ENCODE peak calls at places on chromosomes 3 and 15, in seven cellular contexts. One of them, this sample, is unnamed.

GRCh38 chr3:142664819-142665218 is 59.0 kb upstream of the TRPC1 start:
- DNase-seq in stimulated activated CD4-positive, alpha-beta T cell treated with anti-CD3 and anti-CD28 coated beads, Interleukin-1b, Interleukin-23, amount 100 ng/mL, for 24 hours: no peak
- DNase-seq in naive thymus-derived CD8-positive, alpha-beta T cell: no peak
- DNase-seq in lung microvascular endothelial cell: no peak
- DNase-seq in renal cortical epithelial cell: no peak
- DNase-seq in non-pigmented ciliary epithelial cell: no peak
- DNase-seq in cerebellar cortex: no peak
- DNase-seq in this sample: no peak

GRCh38 chr3:72336821-72337479 is 511.3 kb downstream of the SHQ1 start:
- DNase-seq in lung microvascular endothelial cell: no peak
- DNase-seq in cerebellar cortex: no peak
- DNase-seq in stimulated activated CD4-positive, alpha-beta T cell treated with anti-CD3 and anti-CD28 coated beads, Interleukin-1b, Interleukin-23, amount 100 ng/mL, for 24 hours: no peak
- DNase-seq in renal cortical epithelial cell: peak; percentile 53
- DNase-seq in naive thymus-derived CD8-positive, alpha-beta T cell: no peak
- DNase-seq in non-pigmented ciliary epithelial cell: no peak
- DNase-seq in this sample: no peak

GRCh38 chr15:70936326-70936725 is 43.7 kb downstream of the LRRC49 start:
- DNase-seq in lung microvascular endothelial cell: no peak
- DNase-seq in stimulated activated CD4-positive, alpha-beta T cell treated with anti-CD3 and anti-CD28 coated beads, Interleukin-1b, Interleukin-23, amount 100 ng/mL, for 24 hours: no peak
- DNase-seq in cerebellar cortex: peak; percentile 83
- DNase-seq in non-pigmented ciliary epithelial cell: no peak
- DNase-seq in naive thymus-derived CD8-positive, alpha-beta T cell: no peak
- DNase-seq in renal cortical epithelial cell: no peak
- DNase-seq in this sample: peak; percentile 87

GRCh38 chr3:124456506-124456905 is 273.7 kb upstream of the UMPS start:
- DNase-seq in naive thymus-derived CD8-positive, alpha-beta T cell: no peak
- DNase-seq in cerebellar cortex: no peak
- DNase-seq in lung microvascular endothelial cell: peak; percentile 74
- DNase-seq in stimulated activated CD4-positive, alpha-beta T cell treated with anti-CD3 and anti-CD28 coated beads, Interleukin-1b, Interleukin-23, amount 100 ng/mL, for 24 hours: no peak
- DNase-seq in renal cortical epithelial cell: no peak
- DNase-seq in non-pigmented ciliary epithelial cell: no peak
- DNase-seq in this sample: no peak

GRCh38 chr3:158801696-158802398 is at the start of gene MFSD1:
- DNase-seq in stimulated activated CD4-positive, alpha-beta T cell treated with anti-CD3 and anti-CD28 coated beads, Interleukin-1b, Interleukin-23, amount 100 ng/mL, for 24 hours: peak; percentile 82
- DNase-seq in naive thymus-derived CD8-positive, alpha-beta T cell: peak; percentile 87
- DNase-seq in renal cortical epithelial cell: peak; percentile 72
- DNase-seq in non-pigmented ciliary epithelial cell: no peak
- DNase-seq in lung microvascular endothelial cell: peak; percentile 87
- DNase-seq in cerebellar cortex: peak; percentile 91
- DNase-seq in this sample: peak; percentile 90

GRCh38 chr3:41159581-41160189 is 39.6 kb upstream of the CTNNB1 start:
- DNase-seq in stimulated activated CD4-positive, alpha-beta T cell treated with anti-CD3 and anti-CD28 coated beads, Interleukin-1b, Interleukin-23, amount 100 ng/mL, for 24 hours: no peak
- DNase-seq in renal cortical epithelial cell: peak; percentile 83
- DNase-seq in non-pigmented ciliary epithelial cell: no peak
- DNase-seq in naive thymus-derived CD8-positive, alpha-beta T cell: no peak
- DNase-seq in cerebellar cortex: no peak
- DNase-seq in lung microvascular endothelial cell: no peak
- DNase-seq in this sample: no peak

GRCh38 chr15:82298520-82298919 is 35.9 kb downstream of the SAXO2 start:
- DNase-seq in naive thymus-derived CD8-positive, alpha-beta T cell: peak; percentile 55
- DNase-seq in non-pigmented ciliary epithelial cell: no peak
- DNase-seq in renal cortical epithelial cell: no peak
- DNase-seq in stimulated activated CD4-positive, alpha-beta T cell treated with anti-CD3 and anti-CD28 coated beads, Interleukin-1b, Interleukin-23, amount 100 ng/mL, for 24 hours: peak; percentile 20
- DNase-seq in lung microvascular endothelial cell: peak; percentile 8
- DNase-seq in cerebellar cortex: no peak
- DNase-seq in this sample: no peak

GRCh38 chr3:64417816-64418215 is 192.6 kb upstream of the PRICKLE2 start:
- DNase-seq in naive thymus-derived CD8-positive, alpha-beta T cell: no peak
- DNase-seq in lung microvascular endothelial cell: no peak
- DNase-seq in renal cortical epithelial cell: peak; percentile 90
- DNase-seq in cerebellar cortex: no peak
- DNase-seq in non-pigmented ciliary epithelial cell: no peak
- DNase-seq in stimulated activated CD4-positive, alpha-beta T cell treated with anti-CD3 and anti-CD28 coated beads, Interleukin-1b, Interleukin-23, amount 100 ng/mL, for 24 hours: no peak
- DNase-seq in this sample: no peak